ENCODE peak calls at places on chromosomes 2 and 18, in six cellular contexts. One of them, this sample, is unnamed.

GRCh38 chr2:70855679-70856078 is 20.1 kb upstream of the CD207 start:
- DNase-seq in fibroblast of lung: peak
- DNase-seq in brain microvascular endothelial cell: no peak
- DNase-seq in pancreas: no peak
- DNase-seq in kidney: no peak
- DNase-seq in endothelial cell: no peak
- DNase-seq in this sample: no peak

GRCh38 chr2:67871696-67872320 is 191.0 kb downstream of the C1D start:
- DNase-seq in endothelial cell: no peak
- DNase-seq in pancreas: no peak
- DNase-seq in fibroblast of lung: peak
- DNase-seq in kidney: peak
- DNase-seq in brain microvascular endothelial cell: peak
- DNase-seq in this sample: no peak

GRCh38 chr2:28507806-28508764 is 12.2 kb downstream of the PLB1 start:
- DNase-seq in pancreas: no peak
- DNase-seq in brain microvascular endothelial cell: no peak
- DNase-seq in kidney: peak
- DNase-seq in endothelial cell: no peak
- DNase-seq in fibroblast of lung: peak
- DNase-seq in this sample: no peak

GRCh38 chr18:3245185-3245564 is 2.4 kb upstream of the MYL12A start:
- DNase-seq in endothelial cell: no peak
- DNase-seq in fibroblast of lung: no peak
- DNase-seq in kidney: no peak
- DNase-seq in pancreas: no peak
- DNase-seq in brain microvascular endothelial cell: no peak
- DNase-seq in this sample: no peak

GRCh38 chr2:68832161-68832869 is 38.9 kb downstream of the BMP10 start:
- DNase-seq in brain microvascular endothelial cell: peak
- DNase-seq in kidney: peak
- DNase-seq in endothelial cell: no peak
- DNase-seq in pancreas: no peak
- DNase-seq in fibroblast of lung: peak
- DNase-seq in this sample: no peak

GRCh38 chr18:79221136-79221535 is 151.9 kb downstream of the ATP9B start:
- DNase-seq in fibroblast of lung: no peak
- DNase-seq in kidney: no peak
- DNase-seq in brain microvascular endothelial cell: no peak
- DNase-seq in pancreas: no peak
- DNase-seq in endothelial cell: no peak
- DNase-seq in this sample: no peak

GRCh38 chr2:79292936-79293335 is 133.4 kb upstream of the REG3A start:
- DNase-seq in kidney: no peak
- DNase-seq in pancreas: no peak
- DNase-seq in brain microvascular endothelial cell: no peak
- DNase-seq in fibroblast of lung: no peak
- DNase-seq in endothelial cell: no peak
- DNase-seq in this sample: no peak

GRCh38 chr2:161273038-161273760 is 35.0 kb upstream of the PSMD14 start:
- DNase-seq in fibroblast of lung: peak
- DNase-seq in endothelial cell: peak
- DNase-seq in kidney: no peak
- DNase-seq in brain microvascular endothelial cell: peak
- DNase-seq in pancreas: no peak
- DNase-seq in this sample: no peak

GRCh38 chr2:1599301-1600085 is 144.8 kb downstream of the PXDN start:
- DNase-seq in fibroblast of lung: no peak
- DNase-seq in pancreas: no peak
- DNase-seq in brain microvascular endothelial cell: no peak
- DNase-seq in kidney: peak
- DNase-seq in endothelial cell: no peak
- DNase-seq in this sample: no peak

GRCh38 chr2:105836341-105836740 is 91.6 kb downstream of the NCK2 start:
- DNase-seq in brain microvascular endothelial cell: no peak
- DNase-seq in pancreas: no peak
- DNase-seq in kidney: no peak
- DNase-seq in fibroblast of lung: no peak
- DNase-seq in endothelial cell: no peak
- DNase-seq in this sample: no peak
- TF ChIP-seq CTCF in brain microvascular endothelial cell: no peak
- TF ChIP-seq CTCF in pancreas: no peak
- TF ChIP-seq CTCF in kidney: no peak
- TF ChIP-seq CTCF in fibroblast of lung: no peak
- TF ChIP-seq CTCF in endothelial cell: no peak
- TF ChIP-seq CTCF in this sample: no peak

DNA sequence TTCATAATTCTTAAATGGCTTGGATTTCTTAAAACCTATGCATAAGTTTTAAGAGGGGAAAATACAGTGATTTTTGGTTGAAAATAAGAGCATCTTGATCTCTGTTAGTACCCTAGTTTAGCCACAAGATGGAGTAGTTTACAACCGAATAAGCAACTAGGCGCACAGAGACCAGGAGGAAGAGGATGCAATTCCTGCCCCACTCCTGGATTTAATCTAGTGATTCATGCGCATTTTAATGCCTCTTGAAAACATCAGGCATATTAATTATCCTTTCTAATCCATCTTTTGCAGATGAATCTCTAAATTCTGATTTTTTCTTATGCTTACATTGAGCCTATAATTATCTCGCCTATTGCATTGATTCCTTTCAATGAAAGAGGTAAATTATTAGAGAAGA is 76.7 kb downstream of the MRPS9 start:
- DNase-seq in kidney: no peak
- DNase-seq in endothelial cell: no peak
- DNase-seq in fibroblast of lung: peak
- DNase-seq in brain microvascular endothelial cell: peak
- DNase-seq in pancreas: no peak
- DNase-seq in this sample: no peak
- TF ChIP-seq CTCF in kidney: peak
- TF ChIP-seq CTCF in endothelial cell: peak
- TF ChIP-seq CTCF in fibroblast of lung: peak
- TF ChIP-seq CTCF in brain microvascular endothelial cell: peak
- TF ChIP-seq CTCF in pancreas: peak
- TF ChIP-seq CTCF in this sample: peak

DNA sequence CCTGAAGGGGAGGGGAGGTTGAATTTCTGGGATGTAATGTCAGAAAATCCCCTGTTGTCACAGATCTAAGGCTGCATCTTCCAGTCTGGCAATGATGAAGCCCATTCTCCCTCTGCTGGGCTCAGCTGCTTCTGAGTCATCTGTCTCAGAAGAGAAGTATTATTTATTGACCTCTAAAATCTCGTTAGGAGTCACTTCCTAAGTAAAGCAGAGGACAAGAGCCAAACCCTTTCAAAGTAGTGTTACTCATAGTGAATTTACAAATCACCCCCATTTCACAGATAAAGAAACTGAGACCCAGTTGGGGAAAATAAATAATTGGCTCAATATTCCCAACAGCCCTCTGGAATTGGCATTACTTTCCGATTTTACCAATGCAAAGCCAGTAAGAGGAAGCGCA is 167.3 kb upstream of the SKOR2 start:
- DNase-seq in fibroblast of lung: peak
- DNase-seq in pancreas: no peak
- DNase-seq in brain microvascular endothelial cell: no peak
- DNase-seq in endothelial cell: no peak
- DNase-seq in kidney: no peak
- DNase-seq in this sample: no peak
- TF ChIP-seq CTCF in fibroblast of lung: no peak
- TF ChIP-seq CTCF in pancreas: no peak
- TF ChIP-seq CTCF in brain microvascular endothelial cell: no peak
- TF ChIP-seq CTCF in endothelial cell: no peak
- TF ChIP-seq CTCF in kidney: no peak
- TF ChIP-seq CTCF in this sample: no peak

GRCh38 chr18:53687002-53687401 is 537.5 kb downstream of the MBD2 start:
- DNase-seq in pancreas: no peak
- DNase-seq in fibroblast of lung: no peak
- DNase-seq in endothelial cell: no peak
- DNase-seq in brain microvascular endothelial cell: no peak
- DNase-seq in kidney: no peak
- DNase-seq in this sample: no peak
- TF ChIP-seq CTCF in pancreas: no peak
- TF ChIP-seq CTCF in fibroblast of lung: no peak
- TF ChIP-seq CTCF in endothelial cell: no peak
- TF ChIP-seq CTCF in brain microvascular endothelial cell: peak
- TF ChIP-seq CTCF in kidney: no peak
- TF ChIP-seq CTCF in this sample: no peak

GRCh38 chr2:233865838-233866237 is 2.3 kb downstream of the MSL3B start:
- DNase-seq in fibroblast of lung: no peak
- DNase-seq in pancreas: no peak
- DNase-seq in brain microvascular endothelial cell: no peak
- DNase-seq in endothelial cell: no peak
- DNase-seq in kidney: no peak
- DNase-seq in this sample: no peak
- TF ChIP-seq CTCF in fibroblast of lung: no peak
- TF ChIP-seq CTCF in pancreas: no peak
- TF ChIP-seq CTCF in brain microvascular endothelial cell: peak
- TF ChIP-seq CTCF in endothelial cell: peak
- TF ChIP-seq CTCF in kidney: no peak
- TF ChIP-seq CTCF in this sample: no peak

GRCh38 chr2:131030478-131030971 is 62.7 kb downstream of the FAM168B start:
- DNase-seq in kidney: peak
- DNase-seq in endothelial cell: no peak
- DNase-seq in brain microvascular endothelial cell: no peak
- DNase-seq in fibroblast of lung: no peak
- DNase-seq in pancreas: no peak
- DNase-seq in this sample: no peak
- TF ChIP-seq CTCF in kidney: no peak
- TF ChIP-seq CTCF in endothelial cell: no peak
- TF ChIP-seq CTCF in brain microvascular endothelial cell: no peak
- TF ChIP-seq CTCF in fibroblast of lung: no peak
- TF ChIP-seq CTCF in pancreas: no peak
- TF ChIP-seq CTCF in this sample: no peak

DNA sequence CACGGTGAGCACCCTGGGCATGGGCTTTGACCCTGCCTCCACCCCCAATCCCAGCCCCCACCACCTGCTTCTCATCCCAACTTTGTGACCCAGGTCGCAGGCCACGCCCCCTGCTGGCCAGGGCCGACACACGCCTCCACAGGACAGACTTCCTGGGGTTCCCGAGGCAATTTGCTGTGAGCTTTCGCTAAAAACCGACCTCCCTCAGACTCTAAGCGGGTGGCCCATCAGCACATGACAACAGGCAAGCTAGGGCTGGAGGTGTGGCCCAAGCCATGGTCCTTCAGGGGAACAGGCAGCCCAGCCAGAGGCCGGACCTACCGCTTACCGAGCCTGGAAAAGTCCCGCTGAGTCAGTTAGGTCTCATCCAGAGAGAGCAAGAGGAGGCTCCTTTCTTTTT is 31.9 kb downstream of the C1QL2 start:
- DNase-seq in kidney: no peak
- DNase-seq in endothelial cell: peak
- DNase-seq in brain microvascular endothelial cell: no peak
- DNase-seq in fibroblast of lung: no peak
- DNase-seq in pancreas: peak
- DNase-seq in this sample: no peak
- TF ChIP-seq CTCF in kidney: peak
- TF ChIP-seq CTCF in endothelial cell: peak
- TF ChIP-seq CTCF in brain microvascular endothelial cell: peak
- TF ChIP-seq CTCF in fibroblast of lung: no peak
- TF ChIP-seq CTCF in pancreas: peak
- TF ChIP-seq CTCF in this sample: no peak

DNA sequence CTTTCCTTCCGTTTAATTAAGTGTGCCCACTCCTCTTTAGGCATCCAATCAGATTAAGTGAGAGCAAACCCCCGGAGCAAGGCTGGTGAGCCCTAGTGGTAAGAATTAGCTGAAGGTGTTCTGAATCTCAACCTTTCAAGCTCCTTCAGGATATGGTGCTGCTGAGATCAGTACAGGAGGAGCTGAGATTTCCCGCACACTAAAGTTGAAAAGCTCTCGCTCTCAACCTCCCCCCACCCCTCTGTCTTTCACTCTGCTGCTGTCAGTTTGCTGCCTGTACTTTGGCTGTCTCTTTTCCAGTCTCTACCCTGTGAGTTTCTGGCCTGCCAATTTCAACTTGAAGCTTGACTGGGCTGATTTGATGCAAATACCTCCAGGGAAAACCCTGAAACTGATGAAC is 15.7 kb downstream of the ZEB2 start:
- DNase-seq in endothelial cell: no peak
- DNase-seq in kidney: no peak
- DNase-seq in brain microvascular endothelial cell: no peak
- DNase-seq in pancreas: no peak
- DNase-seq in fibroblast of lung: no peak
- DNase-seq in this sample: no peak
- TF ChIP-seq CTCF in endothelial cell: no peak
- TF ChIP-seq CTCF in kidney: no peak
- TF ChIP-seq CTCF in brain microvascular endothelial cell: peak
- TF ChIP-seq CTCF in pancreas: no peak
- TF ChIP-seq CTCF in fibroblast of lung: peak
- TF ChIP-seq CTCF in this sample: no peak

GRCh38 chr2:53536583-53537361 is 230.8 kb upstream of the CHAC2 start:
- DNase-seq in endothelial cell: no peak
- DNase-seq in pancreas: no peak
- DNase-seq in brain microvascular endothelial cell: no peak
- DNase-seq in kidney: no peak
- DNase-seq in fibroblast of lung: no peak
- DNase-seq in this sample: no peak
- TF ChIP-seq CTCF in endothelial cell: no peak
- TF ChIP-seq CTCF in pancreas: no peak
- TF ChIP-seq CTCF in brain microvascular endothelial cell: no peak
- TF ChIP-seq CTCF in kidney: no peak
- TF ChIP-seq CTCF in fibroblast of lung: no peak
- TF ChIP-seq CTCF in this sample: no peak

DNA sequence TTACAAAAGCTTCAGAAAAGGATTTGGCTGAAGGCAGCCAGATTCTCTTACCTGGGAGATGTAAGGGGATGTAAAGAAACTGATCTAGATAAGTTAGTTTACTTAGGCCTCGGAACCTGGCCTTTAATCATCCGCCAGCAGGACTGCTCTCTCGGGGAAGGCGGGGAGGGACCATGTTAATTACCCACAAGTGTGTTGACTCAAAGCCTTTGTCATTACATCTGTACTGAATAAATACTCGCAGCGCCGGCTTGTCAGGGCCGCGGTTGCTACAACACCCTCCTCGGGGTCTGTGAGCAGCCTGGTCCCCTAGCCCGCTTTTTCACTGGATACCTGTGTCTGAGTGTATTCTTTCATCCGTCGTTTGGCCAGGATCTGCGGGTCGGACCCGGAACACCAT is 6.7 kb downstream of the CHMP3 start:
- DNase-seq in endothelial cell: no peak
- DNase-seq in kidney: no peak
- DNase-seq in brain microvascular endothelial cell: no peak
- DNase-seq in fibroblast of lung: no peak
- DNase-seq in pancreas: no peak
- DNase-seq in this sample: no peak
- TF ChIP-seq CTCF in endothelial cell: no peak
- TF ChIP-seq CTCF in kidney: no peak
- TF ChIP-seq CTCF in brain microvascular endothelial cell: no peak
- TF ChIP-seq CTCF in fibroblast of lung: no peak
- TF ChIP-seq CTCF in pancreas: no peak
- TF ChIP-seq CTCF in this sample: no peak

This sample was measured in activated B cell treated with CpG ODN at 0.5 μM for 24 hours.